ENCODE peak calls at places on chromosomes 16 and 17, in four cellular contexts. A, C, Y and I are unnamed samples.
A peak's percentile ranks its signal among the peaks of the same experiment; 100 is the strongest.

GRCh38 chr17:63317166-63317845 is 128.8 kb downstream of the CYB561 start:
- DNase-seq in A (no peak), Y (no peak), C (no peak), I (no peak)

GRCh38 chr16:72787519-72788268 is 260.2 kb downstream of the ZFHX3 start:
- DNase-seq in Y (no peak), C (peak; percentile 86), A (peak; percentile 9), I (no peak)

GRCh38 chr16:2854700-2855309 is 3.2 kb downstream of the PRSS22 start:
- DNase-seq in A (no peak), Y (peak; percentile 30), C (no peak), I (no peak)

GRCh38 chr17:2081564-2081963 is 26.7 kb downstream of the HIC1 start:
- DNase-seq in C (no peak), A (no peak), Y (no peak), I (no peak)

GRCh38 chr16:57367111-57367752 is 5.1 kb upstream of the CX3CL1 start:
- DNase-seq in Y (no peak), A (no peak), C (peak; percentile 58), I (no peak)

GRCh38 chr17:78771758-78772382 is 10.2 kb downstream of the CYTH1 start:
- DNase-seq in A (peak; percentile 82), C (peak; percentile 65), Y (no peak), I (no peak)

GRCh38 chr16:9122342-9122741 is 30.9 kb downstream of the HAPSTR1 start:
- DNase-seq in Y (no peak), C (no peak), A (no peak), I (no peak)

GRCh38 chr17:2598166-2598565 is 4.7 kb downstream of the PAFAH1B1 start:
- DNase-seq in Y (no peak), C (peak; percentile 26), A (no peak), I (no peak)

GRCh38 chr17:79045830-79046500 is 22.0 kb downstream of the C1QTNF1 start:
- DNase-seq in Y (peak; percentile 76), C (peak; percentile 79), A (no peak), I (peak; percentile 71)

GRCh38 chr16:78665373-78665772 is 565.9 kb downstream of the WWOX start:
- DNase-seq in Y (no peak), A (no peak), C (no peak), I (no peak)
- TF ChIP-seq EZH2 in Y (no peak), A (no peak), C (no peak), I (no peak)

GRCh38 chr17:43880420-43880991 is 26.8 kb downstream of the MPP2 start:
- DNase-seq in Y (peak; percentile 75), A (no peak), C (peak; percentile 21), I (peak; percentile 61)
- TF ChIP-seq MYC in Y (no peak), A (no peak), C (no peak), I (no peak)

GRCh38 chr17:48605991-48606891 is 1.5 kb upstream of the HOXB6 start:
- DNase-seq in A (no peak), C (no peak), Y (no peak), I (no peak)

GRCh38 chr17:48605409-48605864 is 651 bp upstream of the HOXB6 start:
- DNase-seq in A (no peak), Y (peak; percentile 62), C (no peak), I (no peak)

GRCh38 chr17:48606892-48607241 is 2.1 kb upstream of the HOXB6 start:
- DNase-seq in Y (no peak), C (no peak), A (no peak), I (no peak)

GRCh38 chr17:48603959-48604769 is 622 bp downstream of the HOXB6 start:
- DNase-seq in Y (peak; percentile 61), A (no peak), C (peak; percentile 65), I (no peak)

DNA sequence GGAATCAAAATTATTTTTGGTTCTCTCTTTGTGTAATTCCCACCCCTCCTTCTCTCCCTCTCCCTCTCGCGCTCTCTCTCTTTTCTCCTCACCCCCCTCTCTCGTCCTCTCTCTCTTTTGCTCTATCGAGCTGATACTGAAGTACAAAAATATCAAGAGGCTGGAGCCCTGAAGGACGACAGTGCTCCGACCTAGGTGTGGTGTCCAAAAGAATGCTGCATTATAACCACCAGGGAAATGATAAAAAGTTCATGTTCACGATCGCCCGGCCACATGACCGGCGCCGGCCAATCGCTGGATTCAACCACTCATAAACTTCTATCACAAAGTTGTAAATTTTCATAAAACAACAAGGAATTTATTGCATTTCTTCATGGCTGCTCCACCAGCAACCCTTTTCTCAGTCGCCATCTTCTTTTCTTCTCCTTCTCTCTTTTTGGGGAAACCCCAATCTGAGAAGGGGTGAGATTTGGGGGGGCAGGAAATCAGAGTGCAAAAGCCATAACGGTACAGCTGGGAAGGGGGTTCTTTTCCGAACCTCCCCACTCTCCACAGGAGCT is at the start of gene HOXB6:
- DNase-seq in Y (peak; percentile 72), C (peak; percentile 80), A (no peak), I (no peak)
- TF ChIP-seq EZH2 in Y (no peak), C (no peak), A (no peak), I (no peak)

DNA sequence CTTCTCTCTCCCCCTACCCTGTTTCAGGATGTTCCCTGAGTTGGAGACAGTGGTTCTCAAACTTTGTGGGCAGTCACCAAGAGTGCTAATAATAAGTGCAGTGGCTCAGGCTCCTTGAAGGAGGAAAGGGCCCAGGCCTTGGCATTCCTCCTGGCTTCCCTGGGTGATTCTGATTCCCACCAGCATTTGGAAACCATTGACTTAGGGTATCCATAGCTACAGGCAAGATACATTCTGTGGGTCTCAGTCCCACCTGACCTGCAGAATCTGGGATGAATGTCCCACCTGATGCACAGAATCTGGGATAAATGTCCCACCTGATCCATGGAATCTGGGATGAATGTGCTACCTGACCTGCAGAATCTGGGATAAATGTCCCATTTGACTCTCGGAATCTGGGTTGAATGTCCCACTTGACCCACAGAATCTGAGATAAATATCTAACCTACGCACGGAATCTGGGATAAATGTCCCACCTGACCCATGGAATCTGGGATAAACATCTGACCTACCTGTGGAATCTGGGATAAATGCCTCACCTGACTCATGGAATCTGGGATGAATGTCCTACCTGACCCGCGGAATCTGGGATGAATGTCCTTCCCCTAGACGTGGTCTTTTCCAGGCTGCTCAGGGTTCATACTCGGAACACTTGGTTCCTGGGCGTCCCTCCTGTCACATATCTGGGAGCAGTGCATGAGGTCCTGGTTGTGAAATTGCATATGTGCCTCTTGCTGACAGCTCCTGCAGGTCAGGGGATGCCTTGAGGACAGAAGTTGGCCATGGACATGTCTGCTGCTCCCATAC is 136.7 kb upstream of the HS3ST2 start:
- DNase-seq in C (no peak), Y (no peak), A (no peak), I (no peak)
- TF ChIP-seq MYC in C (no peak), Y (no peak), A (no peak), I (no peak)